ENCODE peak calls at places on chromosome 13, in eight cellular contexts. F, B, G, T, Y, U, X and N are unnamed samples. For H3K9me3, the result is how much of the 10 kb centered on the place peaks cover.

GRCh38 chr13:46604226-46604968 is 51.4 kb downstream of the LRCH1 start:
- DNase-seq in B (no peak), U (no peak), F (no peak), G (no peak), X (no peak), Y (no peak), T (no peak), N (no peak)

GRCh38 chr13:101217086-101217485 is 199.2 kb downstream of the NALCN start:
- DNase-seq in Y (no peak), B (no peak), U (no peak), F (no peak), G (no peak), X (no peak), T (no peak), N (no peak)

GRCh38 chr13:104954210-104954609 is 1581.3 kb downstream of the EFNB2 start:
- DNase-seq in G (no peak), T (no peak), F (no peak), Y (no peak), X (no peak), U (no peak), B (no peak), N (no peak)

GRCh38 chr13:89755729-89756492 is 1591.6 kb upstream of the MIR17HG start:
- DNase-seq in G (no peak), Y (no peak), F (no peak), T (no peak), X (no peak), B (no peak), U (no peak), N (no peak)

GRCh38 chr13:33743438-33744368 is 74.2 kb upstream of the RFC3 start:
- DNase-seq in T (no peak), U (no peak), G (no peak), B (no peak), F (no peak), X (no peak), Y (no peak), N (no peak)

GRCh38 chr13:51919531-51919930 is 57.8 kb downstream of the CCDC70 start:
- DNase-seq in G (no peak), X (no peak), F (no peak), U (no peak), T (no peak), Y (no peak), B (no peak), N (peak)

GRCh38 chr13:114118086-114118762 is 14.2 kb downstream of the RASA3 start:
- DNase-seq in B (no peak), T (no peak), G (no peak), F (peak), Y (peak), X (peak), U (no peak), N (no peak)

GRCh38 chr13:46716821-46717220 is 80.1 kb downstream of the ESD start:
- DNase-seq in B (no peak), Y (peak), U (no peak), T (no peak), X (no peak), G (no peak), F (no peak), N (no peak)

GRCh38 chr13:38954291-38954690 is 36.3 kb downstream of the STOML3 start:
- DNase-seq in B (no peak), T (no peak), F (no peak), G (no peak), X (no peak), U (no peak), Y (no peak), N (peak)

GRCh38 chr13:77305276-77305675 is 21.6 kb downstream of the MYCBP2 start:
- DNase-seq in B (no peak), F (no peak), U (no peak), X (no peak), T (peak), G (no peak), Y (no peak), N (no peak)

GRCh38 chr13:101308247-101309013 is 107.9 kb downstream of the NALCN start:
- DNase-seq in F (no peak), Y (peak), T (no peak), X (no peak), B (no peak), U (no peak), G (no peak), N (no peak)

GRCh38 chr13:96700657-96701056 is 293.6 kb downstream of the OXGR1 start:
- DNase-seq in Y (no peak), B (no peak), G (no peak), X (no peak), T (no peak), U (no peak), F (no peak), N (no peak)

GRCh38 chr13:111046590-111047141 is 68.4 kb upstream of the ARHGEF7 start:
- DNase-seq in T (no peak), U (peak), G (no peak), B (peak), X (no peak), F (no peak), Y (no peak), N (no peak)

GRCh38 chr13:79405501-79405830 is 589 bp downstream of the RBM26 start:
- DNase-seq in Y (no peak), X (no peak), T (peak), U (no peak), F (no peak), G (no peak), B (peak), N (no peak)

GRCh38 chr13:28337196-28338045 is 157.5 kb downstream of the FLT1 start:
- DNase-seq in B (no peak), X (no peak), G (no peak), Y (peak), U (peak), F (no peak), T (peak), N (peak)

GRCh38 chr13:43185206-43185605 is 161.8 kb downstream of the DNAJC15 start:
- DNase-seq in X (no peak), Y (no peak), B (no peak), T (peak), F (no peak), U (no peak), G (no peak), N (no peak)

GRCh38 chr13:106318941-106319411 is 216.5 kb downstream of the EFNB2 start:
- DNase-seq in G (no peak), T (no peak), X (no peak), Y (peak), B (no peak), U (no peak), F (no peak), N (peak)

GRCh38 chr13:77239312-77239711 is 87.6 kb downstream of the MYCBP2 start:
- DNase-seq in G (no peak), T (no peak), B (no peak), U (no peak), F (no peak), X (no peak), Y (peak), N (peak)

GRCh38 chr13:31850041-31850440 is 110.7 kb downstream of the RXFP2 start:
- DNase-seq in F (no peak), G (no peak), T (no peak), Y (no peak), U (no peak), B (no peak), X (no peak), N (no peak)

GRCh38 chr13:29802621-29803020 is 47.8 kb downstream of the UBL3 start:
- DNase-seq in G (no peak), U (no peak), T (no peak), B (no peak), F (no peak), Y (no peak), X (no peak), N (no peak)

GRCh38 chr13:45873491-45874360 is 22.2 kb upstream of the SIAH3 start:
- DNase-seq in F (no peak), B (no peak), Y (peak), T (no peak), U (no peak), X (no peak), G (no peak), N (peak)

GRCh38 chr13:45396548-45397095 is 21.6 kb downstream of the SLC25A30 start:
- DNase-seq in F (no peak), B (no peak), U (no peak), G (no peak), X (no peak), Y (no peak), T (no peak), N (no peak)

GRCh38 chr13:36275190-36276002 is 22.2 kb downstream of the CCDC169 start:
- DNase-seq in Y (peak), B (no peak), G (peak), T (peak), F (no peak), U (peak), X (peak), N (peak)

GRCh38 chr13:20492641-20493040 is 33.0 kb downstream of the CRYL1 start:
- DNase-seq in Y (peak), F (no peak), X (no peak), U (no peak), T (peak), G (peak), B (no peak), N (peak)

GRCh38 chr13:25085125-25085742 is 10.7 kb upstream of the PABPC3 start:
- DNase-seq in G (peak), X (no peak), T (peak), U (no peak), Y (peak), B (no peak), F (no peak), N (peak)

GRCh38 chr13:113061271-113061625 is 44.3 kb upstream of the F7 start:
- DNase-seq in B (peak), T (no peak), G (no peak), Y (no peak), U (no peak), F (no peak), X (no peak), N (no peak)

GRCh38 chr13:75373988-75374387 is 108.0 kb downstream of the TBC1D4 start:
- DNase-seq in U (no peak), G (no peak), B (no peak), X (no peak), Y (no peak), T (no peak), F (no peak), N (no peak)

GRCh38 chr13:53142301-53142700 is 113.7 kb downstream of the OLFM4 start:
- DNase-seq in B (no peak), U (no peak), F (no peak), T (no peak), Y (peak), G (no peak), X (no peak), N (no peak)

GRCh38 chr13:41345921-41346589 is 35.0 kb downstream of the NAA16 start:
- DNase-seq in B (no peak), U (no peak), G (no peak), X (no peak), Y (peak), F (no peak), T (no peak), N (no peak)

GRCh38 chr13:73421310-73421912 is 362.6 kb downstream of the KLF5 start:
- DNase-seq in F (no peak), X (no peak), U (no peak), T (no peak), B (no peak), G (no peak), Y (peak), N (peak)

GRCh38 chr13:43573361-43573740 is 213.4 kb downstream of the ENOX1 start:
- DNase-seq in X (no peak), F (no peak), Y (peak), T (peak), G (no peak), U (no peak), B (no peak), N (peak)

GRCh38 chr13:23436680-23437079 is 3.2 kb upstream of the SACS start:
- DNase-seq in G (no peak), U (no peak), X (no peak), F (no peak), Y (no peak), B (no peak), T (no peak), N (no peak)

GRCh38 chr13:32824671-32825070 is 191.6 kb upstream of the KL start:
- DNase-seq in B (no peak), G (no peak), T (peak), X (no peak), Y (peak), U (no peak), F (no peak), N (peak)

GRCh38 chr13:43977911-43978310 is 98.2 kb downstream of the LACC1 start:
- DNase-seq in F (no peak), T (no peak), G (no peak), Y (no peak), U (no peak), B (no peak), X (no peak), N (no peak)

GRCh38 chr13:40672310-40673060 is 6.0 kb upstream of the FOXO1 start:
- DNase-seq in F (no peak), T (peak), Y (peak), U (no peak), G (no peak), X (no peak), B (no peak), N (peak)

GRCh38 chr13:103788061-103788652 is 721.9 kb upstream of the SLC10A2 start:
- DNase-seq in X (no peak), Y (no peak), G (peak), T (peak), F (no peak), B (peak), U (peak), N (peak)

GRCh38 chr13:112661291-112661690 is 28.5 kb upstream of the ATP11A start:
- DNase-seq in U (no peak), T (no peak), Y (no peak), B (no peak), X (no peak), G (no peak), F (no peak), N (no peak)

DNA sequence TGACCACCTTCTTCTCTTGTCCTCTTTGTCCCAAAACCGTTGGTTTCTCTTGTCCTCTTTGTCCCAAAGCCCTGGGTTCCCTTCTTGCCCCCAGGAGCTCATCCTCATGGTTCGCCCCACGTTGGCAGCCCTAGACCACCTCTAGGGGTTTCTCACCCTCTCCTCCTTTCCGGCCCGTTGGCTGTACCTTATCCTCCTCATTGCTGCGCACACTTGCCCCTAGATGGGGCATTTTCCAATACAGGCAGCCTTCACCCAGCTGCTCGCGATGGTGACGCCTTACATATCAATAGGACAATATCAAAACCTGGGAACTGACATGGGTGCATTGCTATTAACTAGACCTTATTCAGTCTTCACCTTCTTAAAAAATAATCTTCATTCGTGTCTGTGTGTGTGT is 86.5 kb downstream of the IPO5 start:
- DNase-seq in B (no peak), G (no peak), T (no peak), X (no peak), F (no peak), Y (no peak), U (no peak), N (no peak)
- TF ChIP-seq CTCF in B (no peak), G (no peak), T (no peak), X (no peak), F (no peak), Y (no peak), U (no peak), N (no peak)

GRCh38 chr13:57627663-57628062 is 3.9 kb upstream of the PCDH17 start:
- DNase-seq in Y (peak), T (peak), B (no peak), F (no peak), G (peak), X (no peak), U (no peak), N (peak)

GRCh38 chr13:57629821-57630235 is 1.7 kb upstream of the PCDH17 start:
- DNase-seq in B (peak), F (peak), T (peak), G (peak), U (peak), Y (peak), X (peak), N (peak)

GRCh38 chr13:57629391-57629804 is 2.1 kb upstream of the PCDH17 start:
- DNase-seq in B (peak), Y (peak), X (peak), G (no peak), U (peak), T (peak), F (no peak), N (no peak)

DNA sequence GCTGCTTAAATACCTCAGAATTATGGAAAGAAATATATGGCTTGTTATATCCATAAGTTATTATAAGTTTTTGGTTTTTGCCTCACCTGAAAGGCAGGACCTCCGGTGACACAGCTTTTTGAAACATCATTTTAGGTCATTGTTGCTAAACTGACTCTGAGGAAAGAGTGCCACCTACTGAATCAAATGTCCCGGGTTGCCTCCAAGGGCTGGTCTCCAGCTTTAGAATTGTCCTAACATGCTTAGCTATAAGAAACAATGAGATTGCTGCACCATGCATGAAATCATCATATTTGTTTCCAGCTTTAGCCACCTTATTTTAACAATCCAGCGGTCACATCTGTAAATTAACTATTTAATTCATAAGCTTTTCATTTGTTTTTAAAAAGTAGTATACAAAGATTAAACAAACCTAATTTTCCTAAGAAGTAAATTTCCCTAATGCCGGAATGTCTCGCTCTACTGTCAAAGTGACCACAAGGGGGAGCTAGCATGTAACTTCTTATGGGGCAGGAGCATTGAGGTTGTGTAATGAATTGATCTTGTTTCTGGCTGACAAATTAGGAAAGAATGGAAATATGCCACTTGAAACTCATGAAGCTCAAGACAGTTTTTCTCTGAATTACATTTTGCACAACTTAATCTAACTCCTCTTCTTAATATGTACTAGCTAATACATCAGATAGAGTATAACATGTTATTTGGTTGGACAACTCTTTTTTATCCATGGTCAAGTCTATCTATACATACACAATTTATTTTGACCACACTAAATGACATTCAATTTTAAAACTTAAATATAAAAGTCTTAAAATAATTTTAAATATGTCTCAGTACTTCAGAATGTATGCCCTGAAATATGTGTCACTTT is 6.7 kb upstream of the PCDH17 start:
- DNase-seq in G (peak), B (peak), U (peak), F (no peak), T (peak), X (peak), Y (peak), N (peak)
- H3K9me3 ChIP-seq in G (under half), B (under half), U (under half), F (under half), T (under half), X (under half), Y (under half), N (under half)

GRCh38 chr13:102773441-102774209 is at the start of gene TEX30:
- DNase-seq in X (peak), G (peak), U (peak), Y (peak), B (peak), T (peak), F (peak), N (peak)
- TF ChIP-seq CTCF in X (peak), G (no peak), U (no peak), Y (no peak), B (no peak), T (no peak), F (no peak), N (no peak)

GRCh38 chr13:99977334-99977911 is 4.2 kb upstream of the ZIC2 start:
- DNase-seq in Y (no peak), G (no peak), T (no peak), F (no peak), U (no peak), X (no peak), B (no peak), N (no peak)
- H3K9me3 ChIP-seq in Y (under half), G (under half), T (under half), F (under half), U (under half), X (under half), B (under half), N (under half)

GRCh38 chr13:107808388-107808787 is 406.9 kb downstream of the LIG4 start:
- DNase-seq in G (no peak), F (no peak), X (no peak), T (no peak), Y (peak), U (no peak), B (no peak), N (no peak)
- TF ChIP-seq CTCF in G (no peak), F (no peak), X (no peak), T (no peak), Y (no peak), U (no peak), B (no peak), N (no peak)